ENCODE peak calls at places on chromosome 6, in six cellular contexts. Z is adrenal gland; L is CD8-positive, alpha-beta T cell; R is pancreas; E is PC-3; X is CD4-positive, alpha-beta T cell. V is an unnamed sample.

GRCh38 chr6:17388365-17388764 is 5.0 kb upstream of the CAP2 start:
- DNase-seq in Z (no peak), L (no peak), R (no peak), E (peak; percentile 13), X (no peak), V (no peak)

GRCh38 chr6:169997930-169998218 is 246.5 kb downstream of the ERMARD start:
- DNase-seq in Z (peak; percentile 49), L (no peak), R (no peak), E (no peak), X (no peak), V (no peak)

GRCh38 chr6:41416165-41416837 is 80.9 kb downstream of the NCR2 start:
- DNase-seq in Z (no peak), L (no peak), R (no peak), E (no peak), X (no peak), V (no peak)

GRCh38 chr6:165119231-165120020 is 190.0 kb downstream of the C6orf118 start:
- DNase-seq in Z (no peak), L (no peak), R (no peak), E (peak; percentile 76), X (no peak), V (peak; percentile 8)

GRCh38 chr6:47714802-47715201 is 16.4 kb downstream of the ADGRF4 start:
- DNase-seq in Z (no peak), L (no peak), R (no peak), E (no peak), X (no peak), V (no peak)

GRCh38 chr6:141734441-141734840 is 398.3 kb upstream of the GJE1 start:
- DNase-seq in Z (no peak), L (no peak), R (no peak), E (no peak), X (no peak), V (no peak)

GRCh38 chr6:163387317-163387716 is 27.2 kb upstream of the QKI start:
- DNase-seq in Z (peak; percentile 45), L (no peak), R (no peak), E (no peak), X (no peak), V (peak; percentile 52)

GRCh38 chr6:78908621-78909020 is 41.3 kb downstream of the IRAK1BP1 start:
- DNase-seq in Z (no peak), L (no peak), R (no peak), E (no peak), X (no peak), V (no peak)

GRCh38 chr6:159778542-159778941 is 10.9 kb downstream of the TCP1 start:
- DNase-seq in Z (no peak), L (no peak), R (no peak), E (no peak), X (no peak), V (no peak)

GRCh38 chr6:11210386-11211138 is 21.9 kb downstream of the NEDD9 start:
- DNase-seq in Z (no peak), L (no peak), R (no peak), E (no peak), X (no peak), V (no peak)

GRCh38 chr6:5866547-5867051 is 140.1 kb downstream of the NRN1 start:
- DNase-seq in Z (no peak), L (no peak), R (no peak), E (peak; percentile 95), X (peak; percentile 11), V (peak; percentile 56)

GRCh38 chr6:11609324-11610071 is 71.9 kb downstream of the TMEM170B start:
- DNase-seq in Z (peak; percentile 79), L (no peak), R (no peak), E (peak; percentile 82), X (no peak), V (no peak)

GRCh38 chr6:112372213-112372806 is 25.2 kb downstream of the RFPL4B start:
- DNase-seq in Z (no peak), L (no peak), R (no peak), E (peak; percentile 55), X (no peak), V (peak; percentile 31)

GRCh38 chr6:110472739-110473138 is 3.7 kb downstream of the SLC22A16 start:
- DNase-seq in Z (no peak), L (no peak), R (no peak), E (no peak), X (no peak), V (no peak)

GRCh38 chr6:41488392-41489129 is 57.6 kb upstream of the FOXP4 start:
- DNase-seq in Z (no peak), L (no peak), R (no peak), E (no peak), X (no peak), V (no peak)

GRCh38 chr6:166747644-166748595 is 120.9 kb upstream of the RPS6KA2 start:
- DNase-seq in Z (no peak), L (no peak), R (no peak), E (no peak), X (no peak), V (no peak)

GRCh38 chr6:114339706-114340105 is 3.1 kb downstream of the HS3ST5 start:
- DNase-seq in Z (no peak), L (no peak), R (no peak), E (peak; percentile 84), X (no peak), V (no peak)

GRCh38 chr6:130326496-130326895 is 39.3 kb upstream of the TMEM200A start:
- DNase-seq in Z (no peak), L (no peak), R (no peak), E (no peak), X (no peak), V (no peak)

GRCh38 chr6:34593741-34594140 is 37.6 kb upstream of the SPDEF start:
- DNase-seq in Z (no peak), L (no peak), R (no peak), E (no peak), X (no peak), V (no peak)

GRCh38 chr6:153106021-153106420 is 25.1 kb downstream of the RGS17 start:
- DNase-seq in Z (no peak), L (no peak), R (no peak), E (no peak), X (no peak), V (no peak)

GRCh38 chr6:153104220-153104619 is 26.9 kb downstream of the RGS17 start:
- DNase-seq in Z (no peak), L (no peak), R (no peak), E (no peak), X (no peak), V (no peak)

GRCh38 chr6:153103256-153103655 is 27.8 kb downstream of the RGS17 start:
- DNase-seq in Z (no peak), L (no peak), R (no peak), E (no peak), X (no peak), V (no peak)

GRCh38 chr6:153108320-153108719 is 22.8 kb downstream of the RGS17 start:
- DNase-seq in Z (no peak), L (no peak), R (no peak), E (peak; percentile 50), X (no peak), V (no peak)
- TF ChIP-seq CTCF in Z (no peak), L (no peak), R (no peak), E (peak; percentile 64), X (no peak), V (peak; percentile 39)

GRCh38 chr6:108751851-108752732 is 96.1 kb upstream of the ARMC2 start:
- DNase-seq in Z (peak; percentile 85), L (no peak), R (peak; percentile 86), E (no peak), X (no peak), V (no peak)
- H3K27ac ChIP-seq in Z (no peak overlapping the region), L (no peak overlapping the region), R (peak overlapping the region; percentile 59), E (peak overlapping the region; percentile 97), X (no peak overlapping the region), V (no peak overlapping the region)

GRCh38 chr6:30727920-30728605 is 7.9 kb downstream of the TUBB start:
- DNase-seq in Z (no peak), L (no peak), R (no peak), E (peak; percentile 36), X (no peak), V (no peak)
- TF ChIP-seq CTCF in Z (no peak), L (no peak), R (no peak), E (peak; percentile 43), X (no peak), V (no peak)

DNA sequence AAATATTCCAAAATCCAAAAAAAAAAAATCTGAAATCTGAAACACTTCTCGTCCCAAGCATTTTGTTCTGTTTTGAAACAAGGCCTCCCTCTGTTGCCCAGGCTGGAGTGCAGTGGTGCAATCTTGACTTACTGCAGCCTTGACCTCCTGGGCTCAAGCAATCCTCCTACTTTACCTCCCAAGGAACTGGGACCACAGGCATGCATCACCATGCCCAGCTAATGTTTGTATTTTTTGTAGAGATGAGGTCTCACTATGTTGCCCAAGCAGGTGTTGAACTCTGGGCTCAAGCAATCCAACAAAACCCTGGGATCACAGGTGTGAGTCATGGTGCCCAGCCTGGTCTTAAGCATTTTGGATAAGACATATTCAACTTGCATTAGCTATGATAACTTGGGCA is 13.6 kb downstream of the SESN1 start:
- DNase-seq in Z (no peak), L (no peak), R (no peak), E (no peak), X (no peak), V (no peak)
- H3K27ac ChIP-seq in Z (no peak overlapping the region), L (no peak overlapping the region), R (no peak overlapping the region), E (no peak overlapping the region), X (no peak overlapping the region), V (no peak overlapping the region)

DNA sequence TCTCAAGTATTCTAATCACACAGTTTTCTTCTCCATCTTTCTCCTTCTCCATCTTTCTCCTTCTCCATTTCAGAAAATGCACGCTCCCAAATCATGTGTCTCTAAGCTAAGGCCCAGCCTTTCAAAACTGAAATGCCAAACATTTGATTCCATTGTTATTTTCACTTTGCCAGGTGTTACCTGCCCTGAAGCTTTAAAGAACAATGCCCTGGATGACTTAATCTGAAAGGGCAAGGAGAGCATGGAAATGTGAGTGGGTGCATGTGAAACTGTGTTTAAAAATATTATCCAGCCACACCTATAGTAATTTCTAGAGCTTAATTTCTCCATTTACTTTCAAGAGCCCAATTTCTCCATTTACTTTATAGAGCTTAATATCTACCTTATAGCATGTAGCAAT is 42.4 kb upstream of the GCLC start:
- DNase-seq in Z (no peak), L (no peak), R (no peak), E (no peak), X (no peak), V (no peak)
- TF ChIP-seq CTCF in Z (no peak), L (no peak), R (no peak), E (no peak), X (no peak), V (no peak)

DNA sequence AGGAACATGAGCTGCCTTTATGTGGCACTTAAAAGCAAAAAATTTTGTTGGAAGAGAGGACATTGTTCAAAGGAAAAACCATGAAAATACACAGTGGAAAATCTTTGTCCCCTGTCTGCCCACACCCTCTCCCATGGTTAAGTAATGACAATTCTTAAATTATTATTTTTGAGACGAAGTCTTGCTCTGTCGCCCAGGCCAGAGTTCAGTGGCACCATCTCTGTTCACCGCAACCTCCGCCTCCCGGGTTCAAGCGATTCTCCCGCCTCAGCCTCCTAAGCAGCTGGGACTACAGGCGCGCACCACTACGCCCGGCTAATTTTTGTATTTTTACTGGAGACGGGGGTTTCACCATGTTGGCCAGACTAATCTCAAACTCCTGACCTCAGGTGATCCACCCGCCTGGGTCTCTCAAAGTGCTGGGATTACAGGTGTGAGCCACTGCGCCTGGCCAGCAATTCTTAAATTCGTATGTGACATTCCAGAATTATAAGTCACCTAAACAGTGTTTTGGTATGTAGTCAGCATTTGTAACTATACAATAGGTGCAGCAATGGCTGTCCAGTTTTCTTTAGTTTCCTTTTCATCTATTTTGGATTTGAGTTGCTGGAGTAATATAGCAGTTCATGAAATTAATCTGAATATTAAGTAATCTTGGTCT is 636 bp upstream of the SSR1 start:
- DNase-seq in Z (peak; percentile 58), L (no peak), R (no peak), E (peak; percentile 59), X (no peak), V (peak; percentile 16)
- H3K27ac ChIP-seq in Z (peak overlapping the region; percentile 86), L (peak overlapping the region; percentile 71), R (peak overlapping the region; percentile 87), E (peak overlapping the region; percentile 47), X (peak overlapping the region; percentile 74), V (peak overlapping the region; percentile 87)

V was measured in RWPE1.